ENCODE peak calls at places on chromosomes 13 and 19, in four cellular contexts. V is SK-N-SH, R is HCT116, S is HepG2. L is an unnamed sample.

GRCh38 chr13:114064516-114065140 is 67.8 kb downstream of the RASA3 start:
- DNase-seq in S (no peak), R (no peak), V (peak), L (peak)

GRCh38 chr13:75076476-75076875 is 405.5 kb downstream of the TBC1D4 start:
- DNase-seq in V (no peak), S (no peak), R (no peak), L (no peak)

GRCh38 chr19:15466851-15467733 is 2.7 kb upstream of the RASAL3 start:
- DNase-seq in S (no peak), R (no peak), V (no peak), L (no peak)

GRCh38 chr13:27965740-27966640 is 3.1 kb downstream of the CDX2 start:
- DNase-seq in R (no peak), V (peak), S (no peak), L (no peak)

GRCh38 chr19:33219261-33219812 is 6.3 kb downstream of the SLC7A10 start:
- DNase-seq in S (no peak), R (no peak), V (no peak), L (no peak)

GRCh38 chr13:66069570-66069969 is 1160.6 kb downstream of the PCDH9 start:
- DNase-seq in V (no peak), R (no peak), S (no peak), L (peak)

GRCh38 chr13:23618341-23618740 is 48.1 kb downstream of the TNFRSF19 start:
- DNase-seq in S (no peak), V (no peak), R (no peak), L (no peak)

GRCh38 chr19:40754611-40755247 is 3.7 kb downstream of the SNRPA start:
- DNase-seq in V (no peak), S (peak), R (no peak), L (no peak)

GRCh38 chr19:46035986-46036744 is 4.6 kb downstream of the IGFL4 start:
- DNase-seq in S (no peak), R (no peak), V (no peak), L (no peak)

GRCh38 chr19:18282021-18282787 is 782 bp upstream of the JUND start:
- DNase-seq in S (peak), R (no peak), V (peak), L (no peak)

GRCh38 chr13:27924529-27925141 is 4.8 kb downstream of the PDX1 start:
- DNase-seq in S (no peak), V (no peak), R (no peak), L (no peak)

GRCh38 chr19:30444253-30444671 is 72.1 kb downstream of the ZNF536 start:
- DNase-seq in S (no peak), V (no peak), R (no peak), L (no peak)

GRCh38 chr19:38210458-38210987 is 13.5 kb downstream of the DPF1 start:
- DNase-seq in R (no peak), S (no peak), V (peak), L (no peak)

GRCh38 chr19:14149509-14149994 is 13.2 kb upstream of the ASF1B start:
- DNase-seq in V (peak), R (no peak), S (no peak), L (no peak)

GRCh38 chr19:35901854-35902661 is at the start of gene HCST:
- DNase-seq in S (no peak), R (no peak), V (no peak), L (no peak)

GRCh38 chr13:48950507-48950886 is 25.2 kb upstream of the FNDC3A start:
- DNase-seq in S (peak), V (no peak), R (peak), L (no peak)

GRCh38 chr19:47371269-47371668 is 22.2 kb downstream of the DHX34 start:
- DNase-seq in R (no peak), V (no peak), S (no peak), L (no peak)

GRCh38 chr19:4120531-4120930 is 3.4 kb downstream of the MAP2K2 start:
- DNase-seq in S (no peak), V (no peak), R (no peak), L (no peak)

GRCh38 chr19:48613852-48614435 is 932 bp downstream of the FAM83E start:
- DNase-seq in S (no peak), V (no peak), R (no peak), L (no peak)

GRCh38 chr13:35621989-35622388 is 145.5 kb upstream of the MAB21L1 start:
- DNase-seq in S (no peak), V (no peak), R (no peak), L (no peak)

GRCh38 chr19:7783991-7784421 is 21.0 kb downstream of the CLEC4M start:
- DNase-seq in V (no peak), R (no peak), S (peak), L (no peak)

GRCh38 chr19:44747739-44748425 is 626 bp upstream of the BCL3 start:
- DNase-seq in S (peak), R (no peak), V (peak), L (no peak)

GRCh38 chr13:112887557-112887991 is 81.4 kb upstream of the MCF2L start:
- DNase-seq in R (no peak), S (no peak), V (no peak), L (no peak)
- TF ChIP-seq ELF1 in R (no peak), S (no peak), V (no peak), L (no peak)

GRCh38 chr13:83992566-83993358 is 110.5 kb upstream of the SLITRK1 start:
- DNase-seq in R (no peak), S (no peak), V (no peak), L (no peak)

GRCh38 chr13:83996415-83996814 is 114.1 kb upstream of the SLITRK1 start:
- DNase-seq in S (no peak), R (no peak), V (no peak), L (no peak)

GRCh38 chr13:83995930-83996329 is 113.7 kb upstream of the SLITRK1 start:
- DNase-seq in S (no peak), V (no peak), R (no peak), L (no peak)
- TF ChIP-seq ELF1 in S (no peak), V (no peak), R (no peak), L (no peak)

GRCh38 chr13:20610006-20610405 is 43.0 kb downstream of the IFT88 start:
- DNase-seq in V (no peak), S (no peak), R (no peak), L (no peak)
- TF ChIP-seq ELF1 in V (no peak), S (no peak), R (no peak), L (no peak)

GRCh38 chr19:49988007-49988406 is 27.0 kb upstream of the SIGLEC11 start:
- DNase-seq in V (no peak), S (no peak), R (no peak), L (no peak)

GRCh38 chr19:49986354-49986753 is 25.4 kb upstream of the SIGLEC11 start:
- DNase-seq in V (no peak), R (no peak), S (no peak), L (no peak)

GRCh38 chr19:49987159-49987698 is 26.3 kb upstream of the SIGLEC11 start:
- DNase-seq in R (peak), V (no peak), S (peak), L (peak)

GRCh38 chr19:49985926-49986325 is 25.0 kb upstream of the SIGLEC11 start:
- DNase-seq in V (no peak), S (no peak), R (no peak), L (no peak)

DNA sequence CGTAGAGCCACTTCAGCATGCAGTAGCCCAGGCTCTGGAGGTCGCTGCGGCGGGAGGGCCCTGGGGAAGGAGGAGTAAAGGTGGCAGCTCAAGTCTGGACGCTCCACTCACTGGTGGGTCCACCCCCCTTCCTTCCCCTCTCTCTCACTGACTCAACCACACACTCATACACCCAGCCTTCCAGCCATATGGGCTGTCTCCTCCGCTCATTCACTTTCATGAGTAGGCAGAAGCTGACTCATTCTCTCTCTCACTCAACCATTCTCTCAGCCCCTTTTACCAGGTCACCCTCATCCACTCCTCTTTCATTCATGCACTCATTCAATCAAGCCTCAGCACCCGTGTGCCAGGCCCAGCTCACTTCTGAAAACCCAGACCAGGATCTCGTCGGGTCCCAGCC is 27.5 kb upstream of the SIGLEC11 start:
- DNase-seq in R (no peak), V (no peak), S (no peak), L (no peak)
- TF ChIP-seq ELF1 in R (no peak), V (no peak), S (no peak), L (no peak)

L was measured in K562.